ENCODE peak calls at places on chromosomes 6 and 20, in seven cellular contexts. T is nephron progenitor cell, B is substantia nigra, E is LHCN-M2, V is HL-60, O is non-pigmented ciliary epithelial cell, W is NCI-H82. Z is an unnamed sample.

GRCh38 chr20:53579581-53580375 is 13.9 kb downstream of the ZNF217 start:
- DNase-seq in T (no peak), B (no peak), W (no peak), V (peak), E (peak), O (peak), Z (no peak)

GRCh38 chr20:46406986-46407670 is 713 bp upstream of the ELMO2 start:
- DNase-seq in T (peak), E (peak), V (peak), W (peak), O (no peak), B (peak), Z (no peak)

GRCh38 chr6:44416103-44416502 is 28.6 kb downstream of the CDC5L start:
- DNase-seq in W (no peak), T (no peak), B (no peak), O (no peak), V (no peak), E (peak), Z (no peak)

GRCh38 chr6:43673444-43674063 is 14.0 kb downstream of the MRPS18A start:
- DNase-seq in E (no peak), W (no peak), O (no peak), B (peak), V (no peak), T (peak), Z (no peak)

GRCh38 chr6:53795254-53795701 is 473 bp downstream of the LRRC1 start:
- DNase-seq in T (no peak), E (no peak), V (no peak), O (no peak), B (no peak), W (no peak), Z (no peak)

GRCh38 chr20:50302463-50303041 is 111.9 kb downstream of the CEBPB start:
- DNase-seq in O (no peak), V (no peak), T (no peak), W (no peak), E (no peak), B (no peak), Z (no peak)

GRCh38 chr6:67606905-67607828 is 1027.9 kb upstream of the ADGRB3 start:
- DNase-seq in O (no peak), W (peak), V (no peak), B (no peak), T (no peak), E (peak), Z (no peak)

GRCh38 chr6:38722037-38722436 is 6.9 kb downstream of the DNAH8 start:
- DNase-seq in E (no peak), T (no peak), V (no peak), O (no peak), W (no peak), B (no peak), Z (no peak)

GRCh38 chr6:89581669-89582068 is 56.9 kb downstream of the LYRM2 start:
- DNase-seq in T (no peak), B (no peak), V (no peak), W (no peak), O (no peak), E (no peak), Z (no peak)

Z was measured in GOT3.